ENCODE peak calls at places on chromosomes 4 and X, in seven cellular contexts. One of them, this sample, is unnamed.

GRCh38 chrX:100829730-100830129 is 9.5 kb downstream of the CSTF2 start:
- DNase-seq in thoracic aorta: no peak
- DNase-seq in ovary: no peak
- DNase-seq in lower leg skin: no peak
- DNase-seq in GM12865: peak; percentile 63
- DNase-seq in choroid plexus epithelial cell: peak; percentile 74
- DNase-seq in AG10803: peak; percentile 1
- DNase-seq in this sample: peak; percentile 81

GRCh38 chrX:39302838-39303237 is 501.6 kb downstream of the MID1IP1 start:
- DNase-seq in thoracic aorta: no peak
- DNase-seq in ovary: no peak
- DNase-seq in lower leg skin: no peak
- DNase-seq in GM12865: no peak
- DNase-seq in choroid plexus epithelial cell: no peak
- DNase-seq in AG10803: no peak
- DNase-seq in this sample: no peak

GRCh38 chr4:94285666-94286065 is 57.0 kb downstream of the HPGDS start:
- DNase-seq in thoracic aorta: no peak
- DNase-seq in ovary: no peak
- DNase-seq in lower leg skin: no peak
- DNase-seq in GM12865: no peak
- DNase-seq in choroid plexus epithelial cell: no peak
- DNase-seq in AG10803: no peak
- DNase-seq in this sample: no peak

GRCh38 chr4:8504279-8505007 is 63.9 kb downstream of the TRMT44 start:
- DNase-seq in thoracic aorta: no peak
- DNase-seq in ovary: peak; percentile 61
- DNase-seq in lower leg skin: no peak
- DNase-seq in GM12865: no peak
- DNase-seq in choroid plexus epithelial cell: no peak
- DNase-seq in AG10803: no peak
- DNase-seq in this sample: no peak

GRCh38 chr4:7926822-7927221 is 12.8 kb downstream of the AFAP1 start:
- DNase-seq in thoracic aorta: no peak
- DNase-seq in ovary: no peak
- DNase-seq in lower leg skin: peak; percentile 75
- DNase-seq in GM12865: no peak
- DNase-seq in choroid plexus epithelial cell: no peak
- DNase-seq in AG10803: no peak
- DNase-seq in this sample: no peak

GRCh38 chr4:137614491-137614890 is 82.2 kb upstream of the PCDH18 start:
- DNase-seq in thoracic aorta: no peak
- DNase-seq in ovary: no peak
- DNase-seq in lower leg skin: no peak
- DNase-seq in GM12865: no peak
- DNase-seq in choroid plexus epithelial cell: no peak
- DNase-seq in AG10803: no peak
- DNase-seq in this sample: no peak

GRCh38 chr4:177728361-177729152 is 286.3 kb upstream of the AGA start:
- DNase-seq in thoracic aorta: no peak
- DNase-seq in ovary: no peak
- DNase-seq in lower leg skin: no peak
- DNase-seq in GM12865: peak; percentile 10
- DNase-seq in choroid plexus epithelial cell: no peak
- DNase-seq in AG10803: no peak
- DNase-seq in this sample: no peak

GRCh38 chr4:140715121-140715520 is 41.1 kb downstream of the TBC1D9 start:
- DNase-seq in thoracic aorta: no peak
- DNase-seq in ovary: no peak
- DNase-seq in lower leg skin: no peak
- DNase-seq in GM12865: no peak
- DNase-seq in choroid plexus epithelial cell: no peak
- DNase-seq in AG10803: no peak
- DNase-seq in this sample: no peak

GRCh38 chr4:1216869-1217294 is 32.0 kb downstream of the CTBP1 start:
- DNase-seq in thoracic aorta: no peak
- DNase-seq in ovary: no peak
- DNase-seq in lower leg skin: no peak
- DNase-seq in GM12865: peak; percentile 81
- DNase-seq in choroid plexus epithelial cell: no peak
- DNase-seq in AG10803: no peak
- DNase-seq in this sample: no peak

GRCh38 chr4:140195806-140196205 is 41.8 kb upstream of the MAML3 start:
- DNase-seq in thoracic aorta: no peak
- DNase-seq in ovary: no peak
- DNase-seq in lower leg skin: no peak
- DNase-seq in GM12865: no peak
- DNase-seq in choroid plexus epithelial cell: no peak
- DNase-seq in AG10803: no peak
- DNase-seq in this sample: no peak

GRCh38 chr4:71559957-71560541 is 221.2 kb downstream of the SLC4A4 start:
- DNase-seq in thoracic aorta: no peak
- DNase-seq in ovary: no peak
- DNase-seq in lower leg skin: no peak
- DNase-seq in GM12865: no peak
- DNase-seq in choroid plexus epithelial cell: peak; percentile 40
- DNase-seq in AG10803: peak; percentile 18
- DNase-seq in this sample: peak; percentile 62

GRCh38 chr4:139728840-139729239 is 63.2 kb downstream of the MGST2 start:
- DNase-seq in thoracic aorta: no peak
- DNase-seq in ovary: no peak
- DNase-seq in lower leg skin: no peak
- DNase-seq in GM12865: no peak
- DNase-seq in choroid plexus epithelial cell: no peak
- DNase-seq in AG10803: no peak
- DNase-seq in this sample: no peak

GRCh38 chr4:89254847-89255246 is 52.8 kb downstream of the GPRIN3 start:
- DNase-seq in thoracic aorta: no peak
- DNase-seq in ovary: no peak
- DNase-seq in lower leg skin: no peak
- DNase-seq in GM12865: peak; percentile 24
- DNase-seq in choroid plexus epithelial cell: peak; percentile 40
- DNase-seq in AG10803: peak; percentile 15
- DNase-seq in this sample: peak; percentile 37

GRCh38 chr4:1579834-1580686 is 104.1 kb downstream of the FAM53A start:
- DNase-seq in thoracic aorta: peak; percentile 71
- DNase-seq in ovary: peak; percentile 97
- DNase-seq in lower leg skin: peak; percentile 99
- DNase-seq in GM12865: no peak
- DNase-seq in choroid plexus epithelial cell: no peak
- DNase-seq in AG10803: no peak
- DNase-seq in this sample: no peak

GRCh38 chr4:94527556-94528233 is 76.0 kb downstream of the PDLIM5 start:
- DNase-seq in thoracic aorta: no peak
- DNase-seq in ovary: no peak
- DNase-seq in lower leg skin: no peak
- DNase-seq in GM12865: no peak
- DNase-seq in choroid plexus epithelial cell: no peak
- DNase-seq in AG10803: no peak
- DNase-seq in this sample: no peak

GRCh38 chr4:4377683-4378082 is 9.2 kb upstream of the NSG1 start:
- DNase-seq in thoracic aorta: no peak
- DNase-seq in ovary: no peak
- DNase-seq in lower leg skin: no peak
- DNase-seq in GM12865: no peak
- DNase-seq in choroid plexus epithelial cell: no peak
- DNase-seq in AG10803: no peak
- DNase-seq in this sample: no peak

GRCh38 chr4:87506974-87507701 is 22.0 kb downstream of the SPARCL1 start:
- DNase-seq in thoracic aorta: no peak
- DNase-seq in ovary: no peak
- DNase-seq in lower leg skin: no peak
- DNase-seq in GM12865: no peak
- DNase-seq in choroid plexus epithelial cell: peak; percentile 81
- DNase-seq in AG10803: peak; percentile 93
- DNase-seq in this sample: peak; percentile 90

GRCh38 chrX:151359931-151360871 is 36.8 kb upstream of the VMA21 start:
- DNase-seq in thoracic aorta: no peak
- DNase-seq in ovary: peak; percentile 20
- DNase-seq in lower leg skin: no peak
- DNase-seq in GM12865: peak; percentile 16
- DNase-seq in choroid plexus epithelial cell: peak; percentile 10
- DNase-seq in AG10803: peak; percentile 0
- DNase-seq in this sample: peak; percentile 5

GRCh38 chr4:168221298-168221697 is 97.3 kb downstream of the DDX60 start:
- DNase-seq in thoracic aorta: no peak
- DNase-seq in ovary: no peak
- DNase-seq in lower leg skin: no peak
- DNase-seq in GM12865: no peak
- DNase-seq in choroid plexus epithelial cell: peak; percentile 86
- DNase-seq in AG10803: peak; percentile 57
- DNase-seq in this sample: peak; percentile 90

GRCh38 chr4:141645611-141646340 is 9.4 kb downstream of the IL15 start:
- DNase-seq in thoracic aorta: no peak
- DNase-seq in ovary: no peak
- DNase-seq in lower leg skin: no peak
- DNase-seq in GM12865: no peak
- DNase-seq in choroid plexus epithelial cell: peak; percentile 76
- DNase-seq in AG10803: peak; percentile 94
- DNase-seq in this sample: peak; percentile 33

GRCh38 chr4:41358626-41359025 is 101.9 kb downstream of the UCHL1 start:
- DNase-seq in thoracic aorta: no peak
- DNase-seq in ovary: no peak
- DNase-seq in lower leg skin: no peak
- DNase-seq in GM12865: no peak
- DNase-seq in choroid plexus epithelial cell: no peak
- DNase-seq in AG10803: no peak
- DNase-seq in this sample: no peak

GRCh38 chrX:141176586-141177451 is at the start of gene LDOC1:
- DNase-seq in thoracic aorta: peak; percentile 15
- DNase-seq in ovary: peak; percentile 89
- DNase-seq in lower leg skin: peak; percentile 94
- DNase-seq in GM12865: no peak
- DNase-seq in choroid plexus epithelial cell: peak; percentile 74
- DNase-seq in AG10803: peak; percentile 64
- DNase-seq in this sample: peak; percentile 82

GRCh38 chr4:41142946-41143720 is 71.2 kb downstream of the APBB2 start:
- DNase-seq in thoracic aorta: peak; percentile 26
- DNase-seq in ovary: peak; percentile 52
- DNase-seq in lower leg skin: no peak
- DNase-seq in GM12865: no peak
- DNase-seq in choroid plexus epithelial cell: peak; percentile 97
- DNase-seq in AG10803: peak; percentile 99
- DNase-seq in this sample: peak; percentile 97

GRCh38 chr4:155950461-155950860 is 3.2 kb downstream of the CTSO start:
- DNase-seq in thoracic aorta: no peak
- DNase-seq in ovary: no peak
- DNase-seq in lower leg skin: no peak
- DNase-seq in GM12865: no peak
- DNase-seq in choroid plexus epithelial cell: no peak
- DNase-seq in AG10803: no peak
- DNase-seq in this sample: no peak

GRCh38 chr4:155954939-155955338 is 1.3 kb upstream of the CTSO start:
- DNase-seq in thoracic aorta: no peak
- DNase-seq in ovary: no peak
- DNase-seq in lower leg skin: no peak
- DNase-seq in GM12865: no peak
- DNase-seq in choroid plexus epithelial cell: peak; percentile 37
- DNase-seq in AG10803: no peak
- DNase-seq in this sample: no peak

GRCh38 chr4:155953151-155954117 is at the start of gene CTSO:
- DNase-seq in thoracic aorta: peak; percentile 26
- DNase-seq in ovary: peak; percentile 80
- DNase-seq in lower leg skin: peak; percentile 93
- DNase-seq in GM12865: peak; percentile 89
- DNase-seq in choroid plexus epithelial cell: peak; percentile 92
- DNase-seq in AG10803: peak; percentile 81
- DNase-seq in this sample: peak; percentile 90

GRCh38 chr4:155954118-155954503 is 445 bp upstream of the CTSO start:
- DNase-seq in thoracic aorta: no peak
- DNase-seq in ovary: peak; percentile 22
- DNase-seq in lower leg skin: no peak
- DNase-seq in GM12865: no peak
- DNase-seq in choroid plexus epithelial cell: no peak
- DNase-seq in AG10803: peak; percentile 21
- DNase-seq in this sample: no peak

GRCh38 chr4:155952546-155952945 is 1.1 kb downstream of the CTSO start:
- DNase-seq in thoracic aorta: no peak
- DNase-seq in ovary: no peak
- DNase-seq in lower leg skin: no peak
- DNase-seq in GM12865: no peak
- DNase-seq in choroid plexus epithelial cell: no peak
- DNase-seq in AG10803: peak; percentile 49
- DNase-seq in this sample: peak; percentile 52
- TF ChIP-seq CTCF in thoracic aorta: no peak
- TF ChIP-seq CTCF in ovary: no peak
- TF ChIP-seq CTCF in lower leg skin: no peak
- TF ChIP-seq CTCF in GM12865: no peak
- TF ChIP-seq CTCF in choroid plexus epithelial cell: no peak
- TF ChIP-seq CTCF in AG10803: no peak
- TF ChIP-seq CTCF in this sample: no peak

GRCh38 chr4:118350961-118351360 is 1.8 kb downstream of the PRSS12 start:
- DNase-seq in thoracic aorta: no peak
- DNase-seq in ovary: no peak
- DNase-seq in lower leg skin: no peak
- DNase-seq in GM12865: no peak
- DNase-seq in choroid plexus epithelial cell: no peak
- DNase-seq in AG10803: no peak
- DNase-seq in this sample: no peak
- H3K4me3 ChIP-seq in thoracic aorta: no peak overlapping the region
- H3K4me3 ChIP-seq in ovary: no peak overlapping the region
- H3K4me3 ChIP-seq in lower leg skin: no peak overlapping the region
- H3K4me3 ChIP-seq in GM12865: no peak overlapping the region
- H3K4me3 ChIP-seq in choroid plexus epithelial cell: no peak overlapping the region
- H3K4me3 ChIP-seq in AG10803: peak overlapping the region; percentile 71
- H3K4me3 ChIP-seq in this sample: no peak overlapping the region

GRCh38 chrX:99798951-99799350 is 611.1 kb downstream of the PCDH19 start:
- DNase-seq in thoracic aorta: no peak
- DNase-seq in ovary: no peak
- DNase-seq in lower leg skin: no peak
- DNase-seq in GM12865: no peak
- DNase-seq in choroid plexus epithelial cell: no peak
- DNase-seq in AG10803: peak; percentile 44
- DNase-seq in this sample: peak; percentile 0

GRCh38 chrX:99800016-99800415 is 610.1 kb downstream of the PCDH19 start:
- DNase-seq in thoracic aorta: no peak
- DNase-seq in ovary: no peak
- DNase-seq in lower leg skin: no peak
- DNase-seq in GM12865: no peak
- DNase-seq in choroid plexus epithelial cell: no peak
- DNase-seq in AG10803: no peak
- DNase-seq in this sample: no peak

DNA sequence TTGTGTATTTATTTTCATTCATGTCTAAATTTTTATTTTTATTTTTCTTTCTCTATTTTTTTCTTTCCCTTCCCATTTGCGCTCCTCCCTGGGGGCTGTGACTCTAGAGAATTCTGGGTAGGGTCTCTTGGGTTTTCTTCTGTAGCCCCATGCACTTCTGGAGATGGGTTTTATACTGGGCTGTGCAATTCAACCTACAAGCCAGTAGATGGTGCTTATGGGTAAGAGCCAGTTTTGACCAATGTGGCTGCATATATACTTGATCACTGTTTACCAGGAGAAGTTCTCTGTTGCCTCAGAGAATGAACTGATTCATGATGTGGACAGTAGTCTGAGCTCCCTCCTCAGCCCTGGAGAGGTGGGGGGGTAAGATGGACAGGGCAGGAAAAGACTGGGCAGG is 614.6 kb downstream of the PCDH19 start:
- DNase-seq in thoracic aorta: no peak
- DNase-seq in ovary: no peak
- DNase-seq in lower leg skin: no peak
- DNase-seq in GM12865: no peak
- DNase-seq in choroid plexus epithelial cell: no peak
- DNase-seq in AG10803: no peak
- DNase-seq in this sample: no peak
- TF ChIP-seq CTCF in thoracic aorta: no peak
- TF ChIP-seq CTCF in ovary: no peak
- TF ChIP-seq CTCF in lower leg skin: no peak
- TF ChIP-seq CTCF in GM12865: no peak
- TF ChIP-seq CTCF in choroid plexus epithelial cell: no peak
- TF ChIP-seq CTCF in AG10803: no peak
- TF ChIP-seq CTCF in this sample: no peak

GRCh38 chr4:99649778-99650177 is 7.8 kb downstream of the C4orf54 start:
- DNase-seq in thoracic aorta: no peak
- DNase-seq in ovary: peak; percentile 28
- DNase-seq in lower leg skin: no peak
- DNase-seq in GM12865: no peak
- DNase-seq in choroid plexus epithelial cell: no peak
- DNase-seq in AG10803: no peak
- DNase-seq in this sample: no peak
- H3K4me3 ChIP-seq in thoracic aorta: no peak overlapping the region
- H3K4me3 ChIP-seq in ovary: no peak overlapping the region
- H3K4me3 ChIP-seq in lower leg skin: no peak overlapping the region
- H3K4me3 ChIP-seq in GM12865: no peak overlapping the region
- H3K4me3 ChIP-seq in choroid plexus epithelial cell: no peak overlapping the region
- H3K4me3 ChIP-seq in AG10803: no peak overlapping the region
- H3K4me3 ChIP-seq in this sample: no peak overlapping the region

This sample was measured in cardiac fibroblast.